ENCODE peak calls at places on chromosomes 2 and 18, in ten cellular contexts. X is left lung; M is pancreas; A is foreskin keratinocyte; R is esophagus muscularis mucosa; J is colonic mucosa; E is CD8-positive, alpha-beta T cell; S is tibial artery; W is adrenal gland; Q is tibial nerve. L is an unnamed sample. For H3K27me3, the result is how much of the 10 kb centered on the place peaks cover.

GRCh38 chr2:233115761-233116160 is 55.6 kb downstream of the INPP5D start:
- DNase-seq in A (no peak), S (no peak), W (no peak), X (no peak), Q (no peak), J (no peak), M (no peak), R (no peak), E (no peak), L (no peak)

GRCh38 chr2:174586418-174586817 is 11.2 kb downstream of the WIPF1 start:
- DNase-seq in W (no peak), M (no peak), A (no peak), R (no peak), X (no peak), J (no peak), E (no peak), Q (no peak), S (no peak), L (no peak)

GRCh38 chr2:10327896-10328666 is 25.4 kb downstream of the HPCAL1 start:
- DNase-seq in E (no peak), X (no peak), S (no peak), W (no peak), A (no peak), R (no peak), Q (no peak), M (no peak), J (peak), L (no peak)

GRCh38 chr2:158079672-158080071 is 22.0 kb upstream of the UPP2 start:
- DNase-seq in X (no peak), S (no peak), J (no peak), Q (no peak), A (no peak), E (no peak), M (no peak), W (no peak), R (no peak), L (no peak)

GRCh38 chr2:146295080-146295670 is 1549.7 kb upstream of the ACVR2A start:
- DNase-seq in R (no peak), W (no peak), M (no peak), X (no peak), J (no peak), E (no peak), Q (no peak), A (no peak), S (no peak), L (no peak)

GRCh38 chr2:105451571-105452140 is 52.8 kb upstream of the FHL2 start:
- DNase-seq in M (no peak), J (no peak), X (no peak), W (no peak), R (no peak), A (no peak), E (no peak), Q (no peak), S (no peak), L (no peak)

GRCh38 chr18:37398248-37398920 is 167.2 kb downstream of the CELF4 start:
- DNase-seq in A (no peak), Q (no peak), J (no peak), S (no peak), X (no peak), E (no peak), R (no peak), M (no peak), W (no peak), L (no peak)

GRCh38 chr2:43609304-43609883 is 13.6 kb upstream of the THADA start:
- DNase-seq in M (no peak), S (no peak), Q (peak), W (no peak), J (peak), R (no peak), E (peak), A (no peak), X (no peak), L (no peak)

GRCh38 chr2:6664662-6665061 is 201.0 kb downstream of the CMPK2 start:
- DNase-seq in X (no peak), E (no peak), M (no peak), R (no peak), Q (no peak), W (no peak), S (no peak), J (no peak), A (no peak), L (no peak)

GRCh38 chr18:66066191-66066590 is 315.4 kb downstream of the CDH7 start:
- DNase-seq in E (no peak), W (no peak), S (no peak), Q (no peak), X (no peak), J (no peak), A (no peak), M (no peak), R (no peak), L (no peak)

GRCh38 chr2:96819876-96820511 is 3.9 kb downstream of the CNNM3 start:
- DNase-seq in X (no peak), R (no peak), A (no peak), M (no peak), W (no peak), J (no peak), Q (no peak), S (no peak), E (no peak), L (no peak)

GRCh38 chr2:219246559-219246958 is 1.3 kb downstream of the STK16 start:
- DNase-seq in Q (no peak), J (no peak), M (no peak), W (no peak), R (no peak), A (no peak), S (no peak), E (no peak), X (no peak), L (no peak)

GRCh38 chr18:2303517-2304238 is 267.6 kb downstream of the METTL4 start:
- DNase-seq in X (no peak), S (no peak), Q (no peak), M (no peak), W (no peak), E (no peak), A (no peak), R (no peak), J (no peak), L (no peak)

GRCh38 chr2:148252646-148253045 is 231.8 kb downstream of the MBD5 start:
- DNase-seq in E (no peak), M (no peak), W (no peak), X (no peak), S (no peak), A (no peak), J (no peak), R (no peak), Q (no peak), L (no peak)

GRCh38 chr2:151357359-151357758 is at the start of gene TNFAIP6:
- DNase-seq in W (no peak), M (no peak), A (peak), X (no peak), R (peak), E (no peak), J (no peak), S (peak), Q (peak), L (no peak)

GRCh38 chr2:43169987-43170732 is 56.2 kb downstream of the ZFP36L2 start:
- DNase-seq in J (peak), A (no peak), W (no peak), Q (no peak), X (peak), M (peak), S (no peak), R (no peak), E (peak), L (peak)

GRCh38 chr2:160294339-160294803 is 94.3 kb upstream of the ITGB6 start:
- DNase-seq in S (peak), J (peak), Q (peak), X (no peak), A (peak), E (no peak), W (peak), R (no peak), M (peak), L (no peak)

GRCh38 chr2:37903009-37903408 is 22.1 kb upstream of the RMDN2 start:
- DNase-seq in A (no peak), Q (no peak), X (no peak), J (peak), E (no peak), M (no peak), S (no peak), W (no peak), R (no peak), L (no peak)

GRCh38 chr2:72991980-72992733 is 74.8 kb downstream of the EMX1 start:
- DNase-seq in M (no peak), E (no peak), Q (no peak), R (no peak), X (no peak), W (peak), S (no peak), J (no peak), A (no peak), L (no peak)

GRCh38 chr2:30230855-30231725 is at the start of gene LBH:
- DNase-seq in X (peak), J (peak), R (peak), A (no peak), S (peak), E (peak), Q (peak), W (peak), M (peak), L (peak)

GRCh38 chr2:71615769-71616730 is 162.7 kb downstream of the DYSF start:
- DNase-seq in M (no peak), X (no peak), Q (no peak), E (no peak), W (peak), R (peak), J (peak), S (no peak), A (no peak), L (no peak)

GRCh38 chr18:251572-251971 is 16.3 kb downstream of the THOC1 start:
- DNase-seq in E (no peak), A (no peak), W (no peak), Q (no peak), X (no peak), R (no peak), M (no peak), S (no peak), J (no peak), L (no peak)

GRCh38 chr2:160498147-160498546 is 4.5 kb upstream of the RBMS1 start:
- DNase-seq in X (no peak), Q (no peak), A (no peak), W (no peak), M (no peak), S (no peak), E (no peak), J (no peak), R (no peak), L (no peak)

GRCh38 chr2:134674687-134675086 is 44.1 kb downstream of the TMEM163 start:
- DNase-seq in S (no peak), E (no peak), M (no peak), J (no peak), A (no peak), Q (no peak), X (no peak), W (no peak), R (no peak), L (no peak)

GRCh38 chr18:55546873-55547704 is 40.9 kb downstream of the TCF4 start:
- DNase-seq in J (peak), E (no peak), W (no peak), X (no peak), R (no peak), Q (peak), A (no peak), S (peak), M (no peak), L (no peak)

GRCh38 chr2:19783935-19784334 is 117.8 kb downstream of the TTC32 start:
- DNase-seq in M (no peak), A (no peak), Q (no peak), E (no peak), R (no peak), W (no peak), X (no peak), J (no peak), S (no peak), L (no peak)

GRCh38 chr2:69012310-69013122 is 463 bp upstream of the ANTXR1 start:
- DNase-seq in W (peak), Q (peak), X (peak), R (no peak), E (peak), J (peak), S (peak), A (no peak), M (peak), L (peak)

GRCh38 chr2:98821629-98822135 is 90.8 kb upstream of the MGAT4A start:
- DNase-seq in A (no peak), Q (no peak), M (no peak), R (peak), X (no peak), E (no peak), W (no peak), J (no peak), S (no peak), L (no peak)

GRCh38 chr2:98822301-98823164 is 91.6 kb upstream of the MGAT4A start:
- DNase-seq in A (no peak), X (peak), W (peak), R (peak), Q (no peak), J (no peak), M (peak), E (peak), S (peak), L (peak)

GRCh38 chr2:98825043-98825350 is 94.1 kb upstream of the MGAT4A start:
- DNase-seq in R (peak), A (no peak), Q (no peak), W (no peak), S (no peak), X (no peak), M (no peak), J (no peak), E (no peak), L (no peak)

GRCh38 chr2:98824256-98825042 is 93.5 kb upstream of the MGAT4A start:
- DNase-seq in R (no peak), S (no peak), X (no peak), M (no peak), Q (no peak), A (no peak), E (no peak), W (no peak), J (no peak), L (no peak)

GRCh38 chr2:98823196-98824166 is 92.5 kb upstream of the MGAT4A start:
- DNase-seq in J (no peak), W (no peak), A (no peak), M (no peak), X (peak), E (no peak), S (no peak), R (peak), Q (no peak), L (no peak)
- H3K27ac ChIP-seq in J (no peak), W (peak), A (no peak), M (no peak), X (peak), E (no peak), S (peak), R (peak), Q (peak), L (no peak)

DNA sequence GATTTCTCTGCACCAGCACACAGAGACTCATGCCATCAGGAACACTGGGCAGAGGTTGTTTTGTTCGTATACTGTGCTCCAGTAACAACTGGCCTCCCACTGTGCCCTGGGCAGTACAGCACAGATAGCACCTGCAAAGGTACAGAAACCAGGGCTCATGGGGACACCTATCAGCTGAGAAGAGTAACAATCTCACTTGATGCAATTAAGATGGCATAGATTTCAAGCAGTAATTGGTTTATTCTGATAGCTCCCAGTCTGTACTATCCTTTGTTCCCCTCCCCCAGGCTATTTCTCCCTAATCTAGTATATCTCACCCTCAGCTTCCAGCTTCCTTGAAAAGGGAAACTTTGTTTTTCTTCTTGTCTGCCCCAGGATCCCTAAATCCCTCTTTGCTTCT is 343.9 kb upstream of the MMADHC start:
- DNase-seq in X (no peak), J (no peak), S (no peak), W (no peak), A (no peak), Q (no peak), R (no peak), M (no peak), E (no peak), L (no peak)
- H3K27me3 ChIP-seq in X (under half), J (under half), S (under half), W (under half), A (under half), Q (under half), R (under half), M (under half), E (under half), L (under half)

GRCh38 chr2:95526360-95527341 is 42.1 kb upstream of the TRIM43B start:
- DNase-seq in J (peak), S (peak), E (peak), A (peak), X (peak), M (peak), W (peak), R (no peak), Q (peak), L (peak)
- TF ChIP-seq CTCF in J (no peak), S (no peak), E (no peak), A (peak), X (no peak), M (no peak), W (no peak), R (peak), Q (peak), L (no peak)

DNA sequence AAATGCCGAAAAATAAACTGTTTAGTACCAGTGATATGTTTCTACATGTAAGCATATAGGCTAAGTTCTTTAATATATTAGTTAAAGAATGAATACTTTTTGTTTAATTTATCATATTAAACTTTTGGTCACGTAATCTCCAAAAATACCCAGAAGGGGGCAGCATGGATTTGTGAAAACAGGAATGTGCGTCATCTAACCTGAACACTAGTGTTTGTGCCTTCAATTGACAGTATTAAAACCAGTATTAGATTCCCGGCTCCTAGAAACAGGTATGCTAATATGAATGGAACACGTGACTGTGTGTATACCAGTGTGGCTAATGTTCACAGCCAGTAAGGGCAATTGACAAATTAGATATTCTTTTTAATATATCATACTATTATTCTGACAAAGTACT is 51.8 kb downstream of the WDR7 start:
- DNase-seq in E (peak), W (no peak), R (no peak), M (no peak), A (no peak), S (no peak), X (no peak), J (peak), Q (peak), L (peak)
- H3K27ac ChIP-seq in E (no peak), W (no peak), R (no peak), M (no peak), A (no peak), S (no peak), X (no peak), J (no peak), Q (no peak), L (no peak)

DNA sequence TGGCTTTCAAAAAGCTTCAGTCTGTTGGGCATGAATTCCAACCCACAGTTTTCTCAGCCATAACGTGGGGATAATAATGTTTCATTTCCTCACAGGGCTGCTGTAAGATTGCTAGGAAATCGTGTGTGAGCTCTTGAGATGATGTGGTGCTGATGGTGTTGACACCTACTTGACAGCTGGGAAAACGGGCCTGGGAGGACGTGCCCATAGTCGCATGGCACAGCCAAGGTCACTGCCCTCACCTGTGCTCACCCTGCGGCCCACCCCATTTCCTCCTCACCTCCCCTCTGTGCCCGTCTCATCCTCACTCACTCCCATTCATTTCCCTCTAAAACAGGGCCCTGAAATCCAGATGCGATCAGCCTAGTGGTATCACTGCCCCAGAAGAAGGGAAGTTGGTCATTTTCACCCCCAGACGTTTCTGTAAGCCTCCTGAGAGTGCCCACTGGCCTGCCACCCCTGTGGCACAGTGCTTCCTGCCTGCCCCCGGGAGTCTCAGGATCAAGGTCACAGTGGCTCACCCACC is 33.0 kb downstream of the DPYSL5 start:
- DNase-seq in M (no peak), R (peak), X (no peak), E (no peak), A (no peak), Q (no peak), J (no peak), W (no peak), S (no peak), L (no peak)
- H3K27me3 ChIP-seq in M (under half), R (under half), X (under half), E (under half), A (under half), Q (under half), J (under half), W (under half), S (under half), L (under half)

DNA sequence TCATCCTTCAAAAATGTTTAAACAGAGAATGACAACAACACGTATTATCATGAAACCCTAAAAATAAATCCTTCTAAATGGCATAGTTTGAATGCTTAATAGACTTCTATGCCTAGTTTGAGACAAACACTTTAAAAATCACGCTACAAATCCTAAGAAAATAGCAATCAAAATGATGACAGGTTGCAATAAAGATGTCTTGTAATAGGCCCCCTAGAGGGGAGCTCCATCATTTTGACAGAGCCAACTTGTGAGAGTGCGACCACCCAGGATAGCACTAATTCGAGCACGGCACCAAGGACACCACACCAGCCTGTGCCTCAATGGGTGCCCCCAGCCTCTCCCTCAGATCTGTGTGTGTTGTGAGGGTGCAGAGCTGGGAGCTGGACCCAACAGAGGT is 241.3 kb upstream of the PXDN start:
- DNase-seq in R (no peak), X (no peak), W (no peak), S (no peak), Q (no peak), A (no peak), J (no peak), E (no peak), M (no peak), L (no peak)
- TF ChIP-seq CTCF in R (no peak), X (no peak), W (no peak), S (no peak), Q (no peak), A (no peak), J (no peak), E (no peak), M (no peak), L (no peak)

GRCh38 chr18:75173758-75174157 is 35.2 kb downstream of the PTGR3 start:
- DNase-seq in Q (no peak), X (no peak), A (no peak), S (no peak), R (no peak), M (no peak), E (no peak), J (no peak), W (no peak), L (no peak)
- H3K27ac ChIP-seq in Q (no peak), X (no peak), A (no peak), S (no peak), R (no peak), M (no peak), E (no peak), J (no peak), W (no peak), L (no peak)

GRCh38 chr2:172092716-172093415 is 7.6 kb downstream of the DLX1 start:
- DNase-seq in A (no peak), R (no peak), M (no peak), X (no peak), E (no peak), W (no peak), J (no peak), S (no peak), Q (no peak), L (no peak)

GRCh38 chr2:172095146-172095904 is 7.4 kb downstream of the DLX2 start:
- DNase-seq in S (no peak), J (peak), A (peak), E (peak), R (peak), Q (no peak), W (peak), M (no peak), X (peak), L (peak)

GRCh38 chr2:172095905-172096660 is 6.6 kb downstream of the DLX2 start:
- DNase-seq in E (no peak), W (no peak), R (no peak), X (no peak), J (no peak), M (no peak), Q (no peak), A (no peak), S (no peak), L (no peak)

GRCh38 chr2:172093416-172094318 is 8.4 kb downstream of the DLX1 start:
- DNase-seq in Q (no peak), W (no peak), A (no peak), M (no peak), J (no peak), E (no peak), X (no peak), R (no peak), S (no peak), L (no peak)

GRCh38 chr2:172094319-172095145 is 8.2 kb downstream of the DLX2 start:
- DNase-seq in M (no peak), S (no peak), J (no peak), Q (no peak), R (peak), X (no peak), E (no peak), A (no peak), W (peak), L (no peak)
- H3K27me3 ChIP-seq in M (under half), S (half or more), J (half or more), Q (under half), R (half or more), X (half or more), E (half or more), A (under half), W (half or more), L (half or more)